ENCODE peak calls at places on chromosomes 1 and 21, in five cellular contexts. B is sigmoid colon, M is IMR-90, F is fibroblast of lung, R is A549. I is an unnamed sample.

GRCh38 chr1:150392627-150393026 is 28.7 kb downstream of the RPRD2 start:
- DNase-seq in F (no peak), R (no peak), B (no peak), M (no peak), I (no peak)

GRCh38 chr1:30658014-30658336 is 65.4 kb downstream of the MATN1 start:
- DNase-seq in F (no peak), B (no peak), M (no peak), R (no peak), I (no peak)

GRCh38 chr1:58837886-58838285 is 54.0 kb upstream of the JUN start:
- DNase-seq in F (no peak), B (no peak), M (no peak), R (no peak), I (no peak)

GRCh38 chr21:44082648-44083436 is 24.4 kb upstream of the PWP2 start:
- DNase-seq in F (no peak), B (no peak), M (no peak), R (no peak), I (no peak)

GRCh38 chr21:34803792-34804440 is 135.1 kb downstream of the CLIC6 start:
- DNase-seq in B (no peak), F (no peak), R (no peak), M (no peak), I (no peak)

GRCh38 chr1:28982198-28982597 is 67.8 kb downstream of the EPB41 start:
- DNase-seq in F (no peak), M (no peak), R (no peak), B (no peak), I (no peak)

GRCh38 chr1:86259390-86259789 is 102.8 kb upstream of the COL24A1 start:
- DNase-seq in M (peak; percentile 53), B (no peak), R (no peak), F (peak; percentile 69), I (no peak)

GRCh38 chr21:46119565-46120271 is 21.8 kb downstream of the COL6A2 start:
- DNase-seq in M (no peak), R (no peak), B (peak; percentile 58), F (no peak), I (no peak)

GRCh38 chr1:161261859-161262225 is 3.3 kb downstream of the PCP4L1 start:
- DNase-seq in B (no peak), R (no peak), M (no peak), F (no peak), I (no peak)

GRCh38 chr1:61504840-61505239 is 220.1 kb downstream of the TM2D1 start:
- DNase-seq in F (peak; percentile 61), R (no peak), M (peak; percentile 19), B (no peak), I (no peak)

GRCh38 chr1:32703479-32704291 is 1.1 kb upstream of the SYNC start:
- DNase-seq in B (peak; percentile 77), F (peak; percentile 99), M (peak; percentile 99), R (peak; percentile 51), I (no peak)
- H3K4me3 ChIP-seq in B (peak overlapping the region; percentile 87), F (peak overlapping the region; percentile 72), M (peak overlapping the region; percentile 77), R (peak overlapping the region; percentile 64), I (no peak overlapping the region)

DNA sequence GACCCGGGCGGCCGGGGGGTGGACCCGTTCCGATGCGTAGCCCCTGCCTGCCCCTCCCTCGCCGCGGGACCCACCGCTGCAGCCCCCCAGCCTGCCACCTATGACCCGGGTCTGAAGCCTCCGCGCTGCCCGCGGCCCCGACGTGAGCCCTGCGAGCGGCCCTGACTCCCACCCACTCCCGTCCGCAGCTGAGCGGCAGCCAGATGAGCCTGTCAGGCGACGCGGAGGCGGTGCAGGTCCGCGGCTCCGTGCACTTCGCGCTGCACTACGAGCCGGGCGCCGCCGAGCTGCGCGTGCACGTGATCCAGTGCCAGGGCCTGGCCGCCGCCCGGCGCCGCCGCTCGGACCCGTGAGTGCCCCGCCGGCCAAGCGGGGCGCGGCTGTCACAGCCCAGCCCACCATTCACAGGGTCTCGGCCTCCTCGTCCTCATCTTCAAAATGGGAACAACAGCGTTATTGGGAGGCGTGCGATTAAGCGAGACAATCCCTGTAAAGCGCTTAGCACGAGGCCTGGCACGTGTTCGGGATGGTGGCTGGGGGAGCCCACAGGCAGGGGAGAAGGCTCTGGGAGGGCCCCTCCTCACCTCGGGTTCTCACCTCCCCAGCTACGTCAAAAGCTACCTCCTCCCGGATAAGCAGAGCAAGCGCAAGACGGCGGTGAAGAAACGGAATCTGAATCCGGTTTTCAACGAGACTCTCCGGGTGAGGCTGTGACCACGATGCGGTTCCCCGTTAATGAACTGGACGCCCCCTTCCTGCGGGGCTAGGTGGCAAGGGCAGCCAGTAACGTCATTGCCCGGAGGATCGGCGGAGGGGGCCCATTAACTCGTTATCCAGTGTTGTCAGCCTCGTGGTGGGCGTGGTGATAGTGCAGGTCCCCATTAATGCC is 8.2 kb downstream of the SYTL1 start:
- DNase-seq in F (peak; percentile 78), B (no peak), M (peak; percentile 60), R (peak; percentile 70), I (no peak)
- H3K4me3 ChIP-seq in F (peak overlapping the region; percentile 21), B (peak overlapping the region; percentile 50), M (peak overlapping the region; percentile 48), R (peak overlapping the region; percentile 48), I (peak overlapping the region; percentile 34)

GRCh38 chr1:25902462-25902861 is 3.8 kb downstream of the STMN1 start:
- DNase-seq in M (no peak), B (no peak), F (no peak), R (no peak), I (no peak)
- H3K4me3 ChIP-seq in M (no peak overlapping the region), B (no peak overlapping the region), F (no peak overlapping the region), R (no peak overlapping the region), I (no peak overlapping the region)

DNA sequence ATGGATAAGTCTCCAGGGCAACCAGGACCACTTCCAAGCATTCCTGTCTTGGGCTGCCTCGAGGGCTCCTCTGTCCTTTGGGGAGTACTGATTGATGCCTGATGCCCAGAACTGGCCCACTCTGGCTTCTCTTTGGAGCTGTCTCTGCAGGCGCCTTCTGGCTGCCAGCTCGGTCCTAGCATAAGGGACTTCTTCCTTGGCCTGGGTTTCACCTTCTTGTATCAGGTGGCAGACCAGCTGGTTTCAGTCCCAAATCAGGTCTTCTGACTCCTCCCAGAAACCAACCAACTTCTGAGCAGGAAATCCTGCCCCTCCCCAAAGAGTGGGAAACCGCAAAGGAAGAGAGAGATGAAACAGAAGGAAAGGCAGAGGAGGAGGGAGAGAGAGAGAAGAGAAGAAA is 10.6 kb downstream of the G0S2 start:
- DNase-seq in R (no peak), M (no peak), B (no peak), F (no peak), I (no peak)
- H3K4me3 ChIP-seq in R (no peak overlapping the region), M (no peak overlapping the region), B (no peak overlapping the region), F (no peak overlapping the region), I (no peak overlapping the region)

DNA sequence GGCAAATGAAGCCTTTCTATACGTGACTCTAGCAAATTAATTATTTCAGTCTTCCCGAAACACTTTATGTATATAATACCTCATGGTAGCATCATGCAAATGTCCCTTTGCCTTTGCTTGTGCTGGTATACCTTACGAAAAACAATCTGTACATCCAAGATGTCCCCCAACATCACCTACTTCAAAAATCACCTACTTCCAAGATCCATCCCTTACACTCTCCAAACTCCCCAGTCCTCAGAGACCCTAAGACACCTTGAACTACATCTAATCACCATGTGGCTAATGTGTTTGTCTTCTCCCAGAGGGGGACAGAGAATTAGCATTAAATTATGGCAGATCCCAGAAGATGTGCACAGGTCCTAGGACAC is 46.5 kb upstream of the CRNN start:
- DNase-seq in F (no peak), R (no peak), B (no peak), M (no peak), I (no peak)
- H3K4me3 ChIP-seq in F (no peak overlapping the region), R (no peak overlapping the region), B (no peak overlapping the region), M (no peak overlapping the region), I (no peak overlapping the region)

GRCh38 chr1:207454046-207454964 is at the start of gene CR2:
- DNase-seq in R (peak; percentile 3), M (no peak), B (peak; percentile 50), F (peak; percentile 3), I (peak; percentile 48)

GRCh38 chr1:207455183-207455754 is 1.1 kb downstream of the CR2 start:
- DNase-seq in M (no peak), R (no peak), B (no peak), F (no peak), I (no peak)

GRCh38 chr1:207458409-207458808 is 4.3 kb downstream of the CR2 start:
- DNase-seq in M (no peak), R (no peak), B (no peak), F (no peak), I (no peak)

GRCh38 chr1:207459008-207459407 is 4.9 kb downstream of the CR2 start:
- DNase-seq in R (no peak), M (no peak), F (no peak), B (no peak), I (no peak)

GRCh38 chr1:207453710-207454045 is 450 bp upstream of the CR2 start:
- DNase-seq in F (no peak), M (no peak), B (no peak), R (no peak), I (no peak)
- H3K4me3 ChIP-seq in F (no peak overlapping the region), M (no peak overlapping the region), B (no peak overlapping the region), R (peak overlapping the region; percentile 53), I (no peak overlapping the region)

GRCh38 chr1:57003398-57004139 is 37.8 kb upstream of the C8B start:
- DNase-seq in M (no peak), F (no peak), R (no peak), B (no peak), I (no peak)
- H3K4me3 ChIP-seq in M (no peak overlapping the region), F (no peak overlapping the region), R (no peak overlapping the region), B (no peak overlapping the region), I (no peak overlapping the region)

I was measured in iPS DF 6.9.